ENCODE peak calls at places on chromosome 5, in seven cellular contexts. H is HepG2, Z is GM12878, D is H1, W is HCT116, O is K562, T is SK-N-SH. C is an unnamed sample.

GRCh38 chr5:74632947-74633356 is 7.6 kb downstream of the ENC1 start:
- DNase-seq in H (peak; percentile 68), Z (no peak), D (no peak), W (peak; percentile 57), O (no peak), T (no peak), C (no peak)

GRCh38 chr5:14407746-14408175 is 173.8 kb upstream of the OTULINL start:
- DNase-seq in H (no peak), Z (no peak), D (no peak), W (no peak), O (no peak), T (no peak), C (no peak)

GRCh38 chr5:45694255-45694834 is 1.8 kb downstream of the HCN1 start:
- DNase-seq in H (no peak), Z (no peak), D (no peak), W (no peak), O (no peak), T (no peak), C (no peak)

GRCh38 chr5:98796197-98796972 is 22.9 kb downstream of the RGMB start:
- DNase-seq in H (peak; percentile 62), Z (no peak), D (no peak), W (no peak), O (peak; percentile 68), T (peak; percentile 68), C (peak; percentile 35)

GRCh38 chr5:39208471-39208870 is 10.9 kb downstream of the FYB1 start:
- DNase-seq in H (no peak), Z (no peak), D (no peak), W (no peak), O (no peak), T (no peak), C (no peak)

GRCh38 chr5:55344392-55344992 is 36.7 kb downstream of the MTREX start:
- DNase-seq in H (peak; percentile 52), Z (no peak), D (peak; percentile 21), W (peak; percentile 36), O (peak; percentile 30), T (peak; percentile 34), C (no peak)

GRCh38 chr5:78050888-78051287 is 243.6 kb downstream of the AP3B1 start:
- DNase-seq in H (no peak), Z (no peak), D (no peak), W (no peak), O (no peak), T (no peak), C (no peak)

GRCh38 chr5:153748823-153749222 is 258.4 kb downstream of the GRIA1 start:
- DNase-seq in H (no peak), Z (no peak), D (no peak), W (no peak), O (peak; percentile 24), T (no peak), C (no peak)

GRCh38 chr5:124736814-124737186 is 9.6 kb downstream of the ZNF608 start:
- DNase-seq in H (no peak), Z (no peak), D (no peak), W (no peak), O (no peak), T (no peak), C (no peak)

GRCh38 chr5:124740991-124741583 is 5.4 kb downstream of the ZNF608 start:
- DNase-seq in H (no peak), Z (no peak), D (no peak), W (no peak), O (no peak), T (no peak), C (no peak)

GRCh38 chr5:124737651-124738050 is 8.8 kb downstream of the ZNF608 start:
- DNase-seq in H (no peak), Z (no peak), D (no peak), W (no peak), O (no peak), T (no peak), C (no peak)

GRCh38 chr5:124740055-124740454 is 6.4 kb downstream of the ZNF608 start:
- DNase-seq in H (no peak), Z (no peak), D (no peak), W (no peak), O (no peak), T (no peak), C (no peak)

DNA sequence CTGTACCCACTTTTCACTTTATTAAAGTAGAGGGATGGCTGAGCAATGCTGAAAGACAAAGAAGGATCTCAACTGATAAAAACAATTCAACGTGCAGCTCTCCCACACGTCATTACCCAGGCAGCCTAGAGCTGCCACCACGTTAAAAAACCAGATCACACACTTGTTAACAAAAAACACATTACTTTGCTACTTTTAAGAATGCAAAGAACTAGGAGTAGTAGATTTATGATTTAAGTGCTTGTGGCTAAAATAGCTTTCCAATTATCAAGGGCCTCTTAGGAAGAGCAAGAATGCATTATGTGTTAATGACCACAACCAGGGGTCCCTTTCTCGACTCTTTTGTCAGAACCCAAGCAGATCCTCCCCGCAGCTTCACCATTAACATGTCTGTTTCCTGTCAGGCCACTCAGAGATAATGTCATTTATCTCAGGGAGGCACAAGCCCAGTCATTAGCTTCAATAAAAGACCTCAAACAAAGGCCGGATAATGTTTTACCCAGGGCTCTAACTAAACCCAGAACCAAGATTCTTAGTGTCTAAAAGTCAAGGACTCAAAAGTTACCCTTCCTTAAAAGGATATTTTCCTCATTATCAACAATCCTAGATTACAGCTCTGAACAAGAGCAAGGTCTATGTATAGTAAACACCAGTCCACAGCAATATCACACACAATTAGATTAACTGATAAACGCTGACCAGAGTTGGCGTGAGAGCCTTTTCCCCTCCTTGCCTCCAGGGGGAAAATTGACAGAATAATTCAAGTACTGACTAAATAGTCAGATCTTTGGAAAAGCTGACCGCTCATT is 7.5 kb downstream of the ZNF608 start:
- DNase-seq in H (no peak), Z (no peak), D (peak; percentile 66), W (no peak), O (no peak), T (peak; percentile 81), C (peak; percentile 80)
- TF ChIP-seq YY1 in H (no peak), Z (no peak), D (no peak), W (no peak), O (no peak), T (no peak), C (no peak)

GRCh38 chr5:125372694-125373621 is 626.5 kb upstream of the ZNF608 start:
- DNase-seq in H (no peak), Z (no peak), D (peak; percentile 13), W (no peak), O (no peak), T (peak; percentile 48), C (peak; percentile 62)
- TF ChIP-seq YY1 in H (no peak), Z (no peak), D (peak; percentile 32), W (no peak), O (no peak), T (peak; percentile 43), C (no peak)

GRCh38 chr5:109482748-109483147 is 73.0 kb upstream of the PJA2 start:
- DNase-seq in H (peak; percentile 29), Z (no peak), D (no peak), W (no peak), O (no peak), T (no peak), C (peak; percentile 5)

GRCh38 chr5:109483395-109483974 is 73.7 kb upstream of the PJA2 start:
- DNase-seq in H (no peak), Z (no peak), D (no peak), W (no peak), O (no peak), T (no peak), C (no peak)

GRCh38 chr5:109486200-109486804 is 76.5 kb upstream of the PJA2 start:
- DNase-seq in H (no peak), Z (no peak), D (no peak), W (no peak), O (no peak), T (no peak), C (no peak)

GRCh38 chr5:109484597-109484996 is 74.8 kb upstream of the PJA2 start:
- DNase-seq in H (no peak), Z (no peak), D (no peak), W (no peak), O (no peak), T (no peak), C (no peak)

DNA sequence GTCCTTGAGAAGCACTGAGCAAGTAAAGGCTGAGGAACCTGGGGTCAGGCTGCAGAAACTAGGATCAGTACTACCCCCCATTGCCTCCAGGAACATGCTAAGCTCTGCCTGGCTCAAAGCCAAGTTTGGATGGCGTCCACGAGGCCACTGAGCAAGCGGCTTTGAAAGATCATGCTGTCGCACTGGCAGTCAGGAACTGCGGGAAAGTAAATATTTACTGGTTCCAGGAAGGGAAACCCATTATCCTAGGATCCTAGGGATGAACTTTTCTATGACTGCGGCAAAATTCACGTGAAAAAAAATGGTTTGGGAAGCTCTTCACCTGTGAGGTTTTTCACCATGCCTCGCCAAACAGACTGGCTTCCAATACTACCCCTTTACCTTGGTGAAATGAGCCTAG is 75.3 kb upstream of the PJA2 start:
- DNase-seq in H (peak; percentile 92), Z (no peak), D (no peak), W (no peak), O (peak; percentile 28), T (peak; percentile 27), C (no peak)
- TF ChIP-seq YY1 in H (peak; percentile 53), Z (no peak), D (no peak), W (no peak), O (no peak), T (no peak), C (no peak)

GRCh38 chr5:1776831-1777230 is 22.8 kb downstream of the MRPL36 start:
- DNase-seq in H (no peak), Z (no peak), D (no peak), W (no peak), O (no peak), T (no peak), C (no peak)

GRCh38 chr5:1779021-1779680 is 20.5 kb downstream of the MRPL36 start:
- DNase-seq in H (no peak), Z (no peak), D (no peak), W (no peak), O (no peak), T (no peak), C (no peak)

GRCh38 chr5:1779782-1780620 is 19.6 kb downstream of the MRPL36 start:
- DNase-seq in H (no peak), Z (no peak), D (no peak), W (no peak), O (no peak), T (no peak), C (no peak)

GRCh38 chr5:1777281-1778137 is 22.1 kb downstream of the MRPL36 start:
- DNase-seq in H (no peak), Z (no peak), D (no peak), W (no peak), O (no peak), T (no peak), C (no peak)

DNA sequence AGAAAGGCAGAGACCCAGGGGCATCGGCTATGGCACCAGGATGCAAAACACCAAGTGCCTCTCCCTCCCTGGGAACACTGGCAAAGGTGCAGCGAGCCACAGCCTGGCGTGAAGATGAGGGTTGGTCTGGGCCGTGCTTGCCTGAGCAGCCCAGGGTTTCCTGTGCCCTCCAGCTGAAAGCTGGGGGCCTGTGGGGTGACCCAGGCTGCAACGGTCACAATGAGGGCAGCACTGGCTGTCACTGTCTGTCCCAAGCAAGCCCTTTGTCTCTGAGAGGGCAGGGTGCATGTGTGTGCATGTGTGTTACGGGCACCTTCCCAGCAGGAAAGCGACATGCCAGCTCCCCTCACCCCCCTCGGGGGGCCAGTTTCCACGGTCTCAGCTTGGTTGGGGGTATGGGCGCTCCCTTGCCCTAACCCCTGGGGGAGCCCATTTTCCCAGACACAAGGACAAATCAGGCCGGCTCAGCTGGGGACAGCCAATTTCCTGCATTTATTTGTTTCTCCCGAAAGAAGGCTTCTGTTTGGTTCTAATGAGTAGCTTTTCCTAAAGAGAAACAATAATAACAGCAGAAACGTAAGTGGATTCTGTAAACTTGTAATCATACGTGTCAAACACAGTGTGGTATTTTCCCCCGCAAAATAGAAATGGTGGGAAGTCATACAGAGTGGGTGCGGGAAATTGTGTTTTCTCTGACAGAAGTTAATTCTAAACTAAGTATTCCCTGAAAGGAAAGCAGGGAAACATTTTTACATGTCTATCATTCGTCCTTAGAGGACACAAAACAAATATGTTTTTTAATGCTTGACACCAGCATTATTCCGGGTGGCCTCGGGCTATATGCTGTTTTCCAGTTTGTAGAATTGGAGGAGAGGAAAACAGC is 21.3 kb downstream of the MRPL36 start:
- DNase-seq in H (no peak), Z (no peak), D (no peak), W (no peak), O (no peak), T (no peak), C (no peak)
- TF ChIP-seq YY1 in H (no peak), Z (no peak), D (no peak), W (no peak), O (no peak), T (no peak), C (no peak)